ENCODE peak calls at places on chromosomes 13 and 19, in four cellular contexts. One of them, this sample, is unnamed.

GRCh38 chr13:96449920-96450319 is 360.0 kb downstream of the HS6ST3 start:
- DNase-seq in IMR-90: no peak
- DNase-seq in HL-60: no peak
- DNase-seq in endothelial cell of umbilical vein: no peak
- DNase-seq in this sample: no peak

GRCh38 chr13:21670883-21671792 is at the start of gene FGF9:
- DNase-seq in IMR-90: peak
- DNase-seq in HL-60: peak
- DNase-seq in endothelial cell of umbilical vein: peak
- DNase-seq in this sample: peak

GRCh38 chr19:18419195-18419698 is at the start of gene SSBP4:
- DNase-seq in IMR-90: peak
- DNase-seq in HL-60: peak
- DNase-seq in endothelial cell of umbilical vein: peak
- DNase-seq in this sample: peak

GRCh38 chr13:90750957-90751356 is 596.5 kb upstream of the MIR17HG start:
- DNase-seq in IMR-90: no peak
- DNase-seq in HL-60: no peak
- DNase-seq in endothelial cell of umbilical vein: peak
- DNase-seq in this sample: no peak

GRCh38 chr13:47326061-47326460 is 429.2 kb upstream of the HTR2A start:
- DNase-seq in IMR-90: peak
- DNase-seq in HL-60: no peak
- DNase-seq in endothelial cell of umbilical vein: no peak
- DNase-seq in this sample: no peak

GRCh38 chr19:12784871-12785430 is 6.3 kb upstream of the JUNB start:
- DNase-seq in IMR-90: peak
- DNase-seq in HL-60: peak
- DNase-seq in endothelial cell of umbilical vein: no peak
- DNase-seq in this sample: no peak

GRCh38 chr13:41706189-41706588 is 248.8 kb downstream of the RGCC start:
- DNase-seq in IMR-90: no peak
- DNase-seq in HL-60: no peak
- DNase-seq in endothelial cell of umbilical vein: no peak
- DNase-seq in this sample: no peak

GRCh38 chr19:2394054-2394668 is 33.2 kb downstream of the TIMM13 start:
- DNase-seq in IMR-90: no peak
- DNase-seq in HL-60: peak
- DNase-seq in endothelial cell of umbilical vein: no peak
- DNase-seq in this sample: no peak

GRCh38 chr13:21060063-21060826 is 1.1 kb downstream of the LATS2 start:
- DNase-seq in IMR-90: peak
- DNase-seq in HL-60: no peak
- DNase-seq in endothelial cell of umbilical vein: peak
- DNase-seq in this sample: peak

GRCh38 chr19:18234194-18234593 is 8.0 kb upstream of the PDE4C start:
- DNase-seq in IMR-90: no peak
- DNase-seq in HL-60: no peak
- DNase-seq in endothelial cell of umbilical vein: no peak
- DNase-seq in this sample: no peak

GRCh38 chr19:29872224-29872731 is 60.5 kb downstream of the CCNE1 start:
- DNase-seq in IMR-90: no peak
- DNase-seq in HL-60: no peak
- DNase-seq in endothelial cell of umbilical vein: no peak
- DNase-seq in this sample: no peak

GRCh38 chr19:21947775-21948174 is 63.0 kb downstream of the ZNF208 start:
- DNase-seq in IMR-90: no peak
- DNase-seq in HL-60: no peak
- DNase-seq in endothelial cell of umbilical vein: no peak
- DNase-seq in this sample: no peak

GRCh38 chr19:21593934-21594844 is 88.8 kb downstream of the ZNF429 start:
- DNase-seq in IMR-90: no peak
- DNase-seq in HL-60: peak
- DNase-seq in endothelial cell of umbilical vein: no peak
- DNase-seq in this sample: no peak

GRCh38 chr13:91406619-91407018 is 8.2 kb downstream of the GPC5 start:
- DNase-seq in IMR-90: peak
- DNase-seq in HL-60: peak
- DNase-seq in endothelial cell of umbilical vein: peak
- DNase-seq in this sample: peak

GRCh38 chr19:10074153-10074552 is 12.0 kb upstream of the SHFL start:
- DNase-seq in IMR-90: peak
- DNase-seq in HL-60: peak
- DNase-seq in endothelial cell of umbilical vein: peak
- DNase-seq in this sample: peak

GRCh38 chr13:100156786-100157185 is 67.9 kb downstream of the PCCA start:
- DNase-seq in IMR-90: no peak
- DNase-seq in HL-60: no peak
- DNase-seq in endothelial cell of umbilical vein: peak
- DNase-seq in this sample: peak

GRCh38 chr13:41513600-41513999 is 56.2 kb downstream of the RGCC start:
- DNase-seq in IMR-90: no peak
- DNase-seq in HL-60: no peak
- DNase-seq in endothelial cell of umbilical vein: no peak
- DNase-seq in this sample: no peak

GRCh38 chr13:49740870-49741269 is 49.6 kb upstream of the EBPL start:
- DNase-seq in IMR-90: no peak
- DNase-seq in HL-60: no peak
- DNase-seq in endothelial cell of umbilical vein: no peak
- DNase-seq in this sample: no peak

GRCh38 chr19:18049390-18049789 is 37.3 kb downstream of the IL12RB1 start:
- DNase-seq in IMR-90: peak
- DNase-seq in HL-60: no peak
- DNase-seq in endothelial cell of umbilical vein: peak
- DNase-seq in this sample: no peak

GRCh38 chr13:40180776-40181175 is 485.7 kb downstream of the FOXO1 start:
- DNase-seq in IMR-90: no peak
- DNase-seq in HL-60: no peak
- DNase-seq in endothelial cell of umbilical vein: no peak
- DNase-seq in this sample: no peak

GRCh38 chr13:30666113-30666512 is 48.4 kb downstream of the USPL1 start:
- DNase-seq in IMR-90: no peak
- DNase-seq in HL-60: no peak
- DNase-seq in endothelial cell of umbilical vein: no peak
- DNase-seq in this sample: no peak

GRCh38 chr19:15636026-15636425 is 4.7 kb upstream of the CYP4F3 start:
- DNase-seq in IMR-90: no peak
- DNase-seq in HL-60: no peak
- DNase-seq in endothelial cell of umbilical vein: no peak
- DNase-seq in this sample: no peak

GRCh38 chr19:51089786-51090185 is 7.1 kb upstream of the KLK14 start:
- DNase-seq in IMR-90: no peak
- DNase-seq in HL-60: no peak
- DNase-seq in endothelial cell of umbilical vein: no peak
- DNase-seq in this sample: no peak

GRCh38 chr19:49151339-49152217 is 3.6 kb downstream of the HRC start:
- DNase-seq in IMR-90: peak
- DNase-seq in HL-60: no peak
- DNase-seq in endothelial cell of umbilical vein: peak
- DNase-seq in this sample: peak

GRCh38 chr13:37192986-37193385 is 87.5 kb upstream of the CSNK1A1L start:
- DNase-seq in IMR-90: peak
- DNase-seq in HL-60: no peak
- DNase-seq in endothelial cell of umbilical vein: no peak
- DNase-seq in this sample: no peak

GRCh38 chr19:5814123-5814839 is 9.4 kb downstream of the NRTN start:
- DNase-seq in IMR-90: no peak
- DNase-seq in HL-60: no peak
- DNase-seq in endothelial cell of umbilical vein: no peak
- DNase-seq in this sample: no peak

GRCh38 chr19:7734220-7735203 is 2.6 kb upstream of the CLEC4G start:
- DNase-seq in IMR-90: no peak
- DNase-seq in HL-60: peak
- DNase-seq in endothelial cell of umbilical vein: no peak
- DNase-seq in this sample: no peak

GRCh38 chr13:98957731-98958442 is 20.0 kb downstream of the DOCK9 start:
- DNase-seq in IMR-90: no peak
- DNase-seq in HL-60: no peak
- DNase-seq in endothelial cell of umbilical vein: no peak
- DNase-seq in this sample: no peak

GRCh38 chr19:32437096-32437495 is 31.5 kb downstream of the DPY19L3 start:
- DNase-seq in IMR-90: no peak
- DNase-seq in HL-60: no peak
- DNase-seq in endothelial cell of umbilical vein: no peak
- DNase-seq in this sample: no peak

GRCh38 chr13:71864094-71864980 is 2.7 kb downstream of the DACH1 start:
- DNase-seq in IMR-90: no peak
- DNase-seq in HL-60: peak
- DNase-seq in endothelial cell of umbilical vein: peak
- DNase-seq in this sample: no peak

GRCh38 chr13:29760561-29760960 is 89.9 kb downstream of the UBL3 start:
- DNase-seq in IMR-90: no peak
- DNase-seq in HL-60: no peak
- DNase-seq in endothelial cell of umbilical vein: no peak
- DNase-seq in this sample: no peak

GRCh38 chr13:99355267-99356215 is 48.3 kb upstream of the GPR183 start:
- DNase-seq in IMR-90: no peak
- DNase-seq in HL-60: no peak
- DNase-seq in endothelial cell of umbilical vein: no peak
- DNase-seq in this sample: no peak

GRCh38 chr19:861756-862528 is 2.5 kb downstream of the CFD start:
- DNase-seq in IMR-90: no peak
- DNase-seq in HL-60: peak
- DNase-seq in endothelial cell of umbilical vein: no peak
- DNase-seq in this sample: peak

GRCh38 chr19:861099-861755 is 1.8 kb downstream of the CFD start:
- DNase-seq in IMR-90: no peak
- DNase-seq in HL-60: no peak
- DNase-seq in endothelial cell of umbilical vein: no peak
- DNase-seq in this sample: no peak

GRCh38 chr19:860481-861098 is 1.1 kb downstream of the CFD start:
- DNase-seq in IMR-90: peak
- DNase-seq in HL-60: peak
- DNase-seq in endothelial cell of umbilical vein: no peak
- DNase-seq in this sample: peak

GRCh38 chr19:863305-863620 is 3.8 kb downstream of the CFD start:
- DNase-seq in IMR-90: no peak
- DNase-seq in HL-60: no peak
- DNase-seq in endothelial cell of umbilical vein: no peak
- DNase-seq in this sample: no peak

DNA sequence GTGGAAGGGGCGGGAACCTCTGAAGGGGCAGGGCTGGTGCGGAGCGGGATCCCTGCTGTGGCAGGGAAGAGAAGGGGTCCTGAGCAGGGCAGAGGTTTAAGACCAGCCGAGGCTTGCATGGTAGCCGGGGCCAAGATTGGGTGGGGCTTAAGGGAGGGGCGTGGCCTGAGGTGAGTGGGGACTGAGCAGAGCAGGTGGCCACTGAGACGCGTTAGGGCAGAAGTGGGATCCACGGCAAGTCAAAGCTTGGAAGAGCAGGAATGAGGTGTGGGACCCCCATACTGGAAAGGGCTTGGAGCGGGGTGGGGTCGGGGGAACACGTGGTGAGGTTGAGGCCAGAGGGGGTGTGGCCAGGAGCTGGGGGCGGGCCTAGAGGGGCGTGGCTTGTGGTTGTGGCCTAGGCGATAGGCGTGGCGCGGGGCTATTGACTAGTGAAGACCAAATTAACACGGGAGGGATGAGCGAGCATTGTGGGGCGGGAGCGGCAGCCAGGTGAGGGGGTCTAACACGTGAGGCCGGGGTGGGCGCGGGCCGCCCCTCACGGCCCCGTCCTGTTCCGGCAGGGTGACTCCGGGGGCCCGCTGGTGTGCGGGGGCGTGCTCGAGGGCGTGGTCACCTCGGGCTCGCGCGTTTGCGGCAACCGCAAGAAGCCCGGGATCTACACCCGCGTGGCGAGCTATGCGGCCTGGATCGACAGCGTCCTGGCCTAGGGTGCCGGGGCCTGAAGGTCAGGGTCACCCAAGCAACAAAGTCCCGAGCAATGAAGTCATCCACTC is 3.3 kb downstream of the CFD start:
- DNase-seq in IMR-90: peak
- DNase-seq in HL-60: peak
- DNase-seq in endothelial cell of umbilical vein: peak
- DNase-seq in this sample: no peak
- H3K27ac ChIP-seq in IMR-90: no peak
- H3K27ac ChIP-seq in HL-60: no peak
- H3K27ac ChIP-seq in endothelial cell of umbilical vein: no peak
- H3K27ac ChIP-seq in this sample: no peak

GRCh38 chr19:4671182-4671851 is 1.2 kb upstream of the MYDGF start:
- DNase-seq in IMR-90: no peak
- DNase-seq in HL-60: no peak
- DNase-seq in endothelial cell of umbilical vein: no peak
- DNase-seq in this sample: no peak
- H3K27ac ChIP-seq in IMR-90: no peak
- H3K27ac ChIP-seq in HL-60: no peak
- H3K27ac ChIP-seq in endothelial cell of umbilical vein: no peak
- H3K27ac ChIP-seq in this sample: no peak

GRCh38 chr19:39497850-39498261 is 891 bp upstream of the DLL3 start:
- DNase-seq in IMR-90: peak
- DNase-seq in HL-60: no peak
- DNase-seq in endothelial cell of umbilical vein: peak
- DNase-seq in this sample: peak
- H3K27ac ChIP-seq in IMR-90: no peak
- H3K27ac ChIP-seq in HL-60: no peak
- H3K27ac ChIP-seq in endothelial cell of umbilical vein: no peak
- H3K27ac ChIP-seq in this sample: no peak

GRCh38 chr13:112203614-112204013 is 136.7 kb downstream of the SOX1 start:
- DNase-seq in IMR-90: no peak
- DNase-seq in HL-60: no peak
- DNase-seq in endothelial cell of umbilical vein: no peak
- DNase-seq in this sample: no peak

GRCh38 chr13:112202966-112203365 is 136.0 kb downstream of the SOX1 start:
- DNase-seq in IMR-90: no peak
- DNase-seq in HL-60: no peak
- DNase-seq in endothelial cell of umbilical vein: no peak
- DNase-seq in this sample: no peak

GRCh38 chr13:112200200-112200599 is 133.3 kb downstream of the SOX1 start:
- DNase-seq in IMR-90: no peak
- DNase-seq in HL-60: no peak
- DNase-seq in endothelial cell of umbilical vein: no peak
- DNase-seq in this sample: no peak

GRCh38 chr13:112204376-112204775 is 137.4 kb downstream of the SOX1 start:
- DNase-seq in IMR-90: no peak
- DNase-seq in HL-60: no peak
- DNase-seq in endothelial cell of umbilical vein: no peak
- DNase-seq in this sample: no peak

GRCh38 chr13:112202266-112202665 is 135.3 kb downstream of the SOX1 start:
- DNase-seq in IMR-90: no peak
- DNase-seq in HL-60: no peak
- DNase-seq in endothelial cell of umbilical vein: no peak
- DNase-seq in this sample: no peak
- H3K27ac ChIP-seq in IMR-90: no peak
- H3K27ac ChIP-seq in HL-60: no peak
- H3K27ac ChIP-seq in endothelial cell of umbilical vein: no peak
- H3K27ac ChIP-seq in this sample: no peak